ENCODE peak calls at places on chromosomes 7 and 10, in ten cellular contexts. One of them, this sample, is unnamed.

GRCh38 chr10:24034571-24034970 is 174.4 kb upstream of the KIAA1217 start:
- DNase-seq in uterus: no peak
- DNase-seq in Calu3: peak; percentile 8
- DNase-seq in PC-3: no peak
- DNase-seq in endodermal cell: no peak
- DNase-seq in BE2C: no peak
- DNase-seq in activated B cell treated with CpG ODN at 0.5 μM for 24 hours: no peak
- DNase-seq in GM12865: peak; percentile 2
- DNase-seq in choroid plexus epithelial cell: peak; percentile 9
- DNase-seq in MM.1S: no peak
- DNase-seq in this sample: no peak

GRCh38 chr7:31633894-31634494 is 53.0 kb upstream of the PPP1R17 start:
- DNase-seq in MM.1S: peak; percentile 43
- DNase-seq in Calu3: peak; percentile 83
- DNase-seq in endodermal cell: peak; percentile 88
- DNase-seq in uterus: peak; percentile 20
- DNase-seq in GM12865: peak; percentile 30
- DNase-seq in activated B cell treated with CpG ODN at 0.5 μM for 24 hours: no peak
- DNase-seq in choroid plexus epithelial cell: peak; percentile 59
- DNase-seq in PC-3: peak; percentile 80
- DNase-seq in BE2C: peak; percentile 25
- DNase-seq in this sample: no peak

GRCh38 chr10:15058689-15059088 is 14.9 kb downstream of the OLAH start:
- DNase-seq in choroid plexus epithelial cell: no peak
- DNase-seq in BE2C: no peak
- DNase-seq in uterus: no peak
- DNase-seq in GM12865: no peak
- DNase-seq in endodermal cell: no peak
- DNase-seq in Calu3: no peak
- DNase-seq in PC-3: no peak
- DNase-seq in activated B cell treated with CpG ODN at 0.5 μM for 24 hours: no peak
- DNase-seq in MM.1S: no peak
- DNase-seq in this sample: no peak

GRCh38 chr7:15685358-15686181 is 913 bp downstream of the MEOX2 start:
- DNase-seq in Calu3: peak; percentile 71
- DNase-seq in activated B cell treated with CpG ODN at 0.5 μM for 24 hours: no peak
- DNase-seq in uterus: peak; percentile 52
- DNase-seq in choroid plexus epithelial cell: peak; percentile 26
- DNase-seq in BE2C: no peak
- DNase-seq in PC-3: no peak
- DNase-seq in MM.1S: no peak
- DNase-seq in GM12865: no peak
- DNase-seq in endodermal cell: peak; percentile 84
- DNase-seq in this sample: no peak

GRCh38 chr7:65980478-65981250 is 1.3 kb downstream of the GUSB start:
- DNase-seq in PC-3: peak; percentile 15
- DNase-seq in GM12865: peak; percentile 88
- DNase-seq in uterus: peak; percentile 29
- DNase-seq in BE2C: no peak
- DNase-seq in MM.1S: peak; percentile 72
- DNase-seq in endodermal cell: no peak
- DNase-seq in activated B cell treated with CpG ODN at 0.5 μM for 24 hours: no peak
- DNase-seq in choroid plexus epithelial cell: peak; percentile 10
- DNase-seq in Calu3: peak; percentile 14
- DNase-seq in this sample: peak; percentile 98

GRCh38 chr7:135741905-135742304 is 6.7 kb downstream of the FAM180A start:
- DNase-seq in GM12865: no peak
- DNase-seq in choroid plexus epithelial cell: no peak
- DNase-seq in BE2C: no peak
- DNase-seq in activated B cell treated with CpG ODN at 0.5 μM for 24 hours: no peak
- DNase-seq in PC-3: no peak
- DNase-seq in Calu3: no peak
- DNase-seq in uterus: no peak
- DNase-seq in endodermal cell: no peak
- DNase-seq in MM.1S: no peak
- DNase-seq in this sample: no peak

GRCh38 chr7:1193593-1194424 is 33.8 kb upstream of the ZFAND2A start:
- DNase-seq in activated B cell treated with CpG ODN at 0.5 μM for 24 hours: no peak
- DNase-seq in choroid plexus epithelial cell: peak; percentile 55
- DNase-seq in Calu3: peak; percentile 92
- DNase-seq in GM12865: peak; percentile 27
- DNase-seq in PC-3: peak; percentile 77
- DNase-seq in BE2C: peak; percentile 60
- DNase-seq in endodermal cell: peak; percentile 83
- DNase-seq in uterus: no peak
- DNase-seq in MM.1S: peak; percentile 66
- DNase-seq in this sample: no peak

GRCh38 chr7:84083846-84084245 is 110.7 kb downstream of the SEMA3A start:
- DNase-seq in activated B cell treated with CpG ODN at 0.5 μM for 24 hours: no peak
- DNase-seq in uterus: no peak
- DNase-seq in MM.1S: no peak
- DNase-seq in Calu3: no peak
- DNase-seq in choroid plexus epithelial cell: no peak
- DNase-seq in GM12865: no peak
- DNase-seq in endodermal cell: no peak
- DNase-seq in BE2C: peak; percentile 50
- DNase-seq in PC-3: no peak
- DNase-seq in this sample: no peak

GRCh38 chr7:117110480-117111315 is 157.4 kb downstream of the ST7 start:
- DNase-seq in GM12865: peak; percentile 75
- DNase-seq in MM.1S: peak; percentile 91
- DNase-seq in choroid plexus epithelial cell: peak; percentile 21
- DNase-seq in PC-3: no peak
- DNase-seq in BE2C: peak; percentile 71
- DNase-seq in Calu3: no peak
- DNase-seq in uterus: no peak
- DNase-seq in endodermal cell: no peak
- DNase-seq in activated B cell treated with CpG ODN at 0.5 μM for 24 hours: no peak
- DNase-seq in this sample: no peak

GRCh38 chr10:44391981-44392380 is 7.1 kb upstream of the CXCL12 start:
- DNase-seq in Calu3: no peak
- DNase-seq in GM12865: no peak
- DNase-seq in choroid plexus epithelial cell: no peak
- DNase-seq in uterus: peak; percentile 5
- DNase-seq in MM.1S: no peak
- DNase-seq in endodermal cell: peak; percentile 13
- DNase-seq in activated B cell treated with CpG ODN at 0.5 μM for 24 hours: no peak
- DNase-seq in BE2C: no peak
- DNase-seq in PC-3: no peak
- DNase-seq in this sample: no peak

GRCh38 chr7:24793982-24794648 is 36.9 kb upstream of the GSDME start:
- DNase-seq in PC-3: no peak
- DNase-seq in Calu3: no peak
- DNase-seq in uterus: no peak
- DNase-seq in GM12865: no peak
- DNase-seq in endodermal cell: peak; percentile 48
- DNase-seq in activated B cell treated with CpG ODN at 0.5 μM for 24 hours: no peak
- DNase-seq in MM.1S: no peak
- DNase-seq in choroid plexus epithelial cell: no peak
- DNase-seq in BE2C: no peak
- DNase-seq in this sample: no peak

GRCh38 chr10:106311590-106311989 is 852.9 kb downstream of the SORCS1 start:
- DNase-seq in activated B cell treated with CpG ODN at 0.5 μM for 24 hours: no peak
- DNase-seq in endodermal cell: no peak
- DNase-seq in MM.1S: no peak
- DNase-seq in BE2C: no peak
- DNase-seq in PC-3: no peak
- DNase-seq in Calu3: no peak
- DNase-seq in choroid plexus epithelial cell: peak; percentile 63
- DNase-seq in GM12865: no peak
- DNase-seq in uterus: no peak
- DNase-seq in this sample: no peak

GRCh38 chr7:79504607-79505389 is 51.3 kb upstream of the MAGI2 start:
- DNase-seq in BE2C: no peak
- DNase-seq in endodermal cell: peak; percentile 68
- DNase-seq in GM12865: no peak
- DNase-seq in uterus: no peak
- DNase-seq in PC-3: peak; percentile 6
- DNase-seq in MM.1S: no peak
- DNase-seq in choroid plexus epithelial cell: peak; percentile 52
- DNase-seq in activated B cell treated with CpG ODN at 0.5 μM for 24 hours: no peak
- DNase-seq in Calu3: no peak
- DNase-seq in this sample: no peak

GRCh38 chr7:3070908-3071307 is 27.2 kb upstream of the CARD11 start:
- DNase-seq in MM.1S: no peak
- DNase-seq in choroid plexus epithelial cell: no peak
- DNase-seq in activated B cell treated with CpG ODN at 0.5 μM for 24 hours: no peak
- DNase-seq in endodermal cell: no peak
- DNase-seq in Calu3: no peak
- DNase-seq in GM12865: no peak
- DNase-seq in PC-3: no peak
- DNase-seq in uterus: no peak
- DNase-seq in BE2C: no peak
- DNase-seq in this sample: no peak

GRCh38 chr10:23063387-23064287 is 31.7 kb upstream of the MSRB2 start:
- DNase-seq in PC-3: no peak
- DNase-seq in MM.1S: no peak
- DNase-seq in BE2C: no peak
- DNase-seq in choroid plexus epithelial cell: peak; percentile 16
- DNase-seq in activated B cell treated with CpG ODN at 0.5 μM for 24 hours: no peak
- DNase-seq in Calu3: no peak
- DNase-seq in endodermal cell: no peak
- DNase-seq in GM12865: no peak
- DNase-seq in uterus: peak; percentile 63
- DNase-seq in this sample: no peak

GRCh38 chr7:87075671-87076404 is 16.4 kb upstream of the ELAPOR2 start:
- DNase-seq in GM12865: peak; percentile 50
- DNase-seq in PC-3: no peak
- DNase-seq in Calu3: no peak
- DNase-seq in BE2C: no peak
- DNase-seq in uterus: no peak
- DNase-seq in choroid plexus epithelial cell: no peak
- DNase-seq in endodermal cell: no peak
- DNase-seq in activated B cell treated with CpG ODN at 0.5 μM for 24 hours: no peak
- DNase-seq in MM.1S: peak; percentile 29
- DNase-seq in this sample: no peak

DNA sequence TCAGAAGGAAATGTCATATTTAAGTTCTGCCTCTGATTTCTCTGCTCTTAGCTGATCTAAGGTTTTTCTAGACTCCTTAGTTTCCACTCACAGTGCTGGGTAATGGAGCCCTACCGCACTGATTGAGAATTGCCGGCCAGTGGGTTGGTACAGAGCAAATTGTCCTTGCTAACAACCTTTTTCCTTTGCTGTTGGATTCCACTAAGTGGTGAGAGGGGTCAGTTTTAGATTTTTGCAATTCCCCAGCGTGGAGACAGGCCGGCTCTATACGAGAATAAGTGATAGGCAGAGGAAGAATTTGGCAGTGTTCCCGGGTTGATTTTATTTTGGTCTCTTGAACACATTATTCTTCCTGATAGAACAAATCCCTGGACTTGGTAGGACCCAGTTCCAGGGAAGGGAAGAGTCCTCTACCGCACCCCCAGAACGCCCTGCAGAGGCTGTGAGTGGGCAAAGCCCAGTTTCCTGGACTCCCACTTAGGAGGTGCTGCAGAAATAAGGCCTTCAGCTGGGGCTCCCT is 2.9 kb upstream of the NRP1 start:
- DNase-seq in Calu3: peak; percentile 38
- DNase-seq in endodermal cell: peak; percentile 62
- DNase-seq in BE2C: peak; percentile 30
- DNase-seq in choroid plexus epithelial cell: peak; percentile 91
- DNase-seq in activated B cell treated with CpG ODN at 0.5 μM for 24 hours: no peak
- DNase-seq in GM12865: no peak
- DNase-seq in PC-3: peak; percentile 90
- DNase-seq in uterus: peak; percentile 45
- DNase-seq in MM.1S: no peak
- DNase-seq in this sample: no peak
- TF ChIP-seq CTCF in Calu3: no peak
- TF ChIP-seq CTCF in endodermal cell: peak; percentile 54
- TF ChIP-seq CTCF in BE2C: peak; percentile 12
- TF ChIP-seq CTCF in choroid plexus epithelial cell: peak; percentile 39
- TF ChIP-seq CTCF in activated B cell treated with CpG ODN at 0.5 μM for 24 hours: no peak
- TF ChIP-seq CTCF in GM12865: no peak
- TF ChIP-seq CTCF in PC-3: no peak
- TF ChIP-seq CTCF in uterus: no peak
- TF ChIP-seq CTCF in MM.1S: no peak
- TF ChIP-seq CTCF in this sample: no peak

GRCh38 chr10:102393411-102394078 is 2.0 kb upstream of the NFKB2 start:
- DNase-seq in uterus: no peak
- DNase-seq in Calu3: no peak
- DNase-seq in GM12865: no peak
- DNase-seq in PC-3: no peak
- DNase-seq in endodermal cell: no peak
- DNase-seq in activated B cell treated with CpG ODN at 0.5 μM for 24 hours: no peak
- DNase-seq in MM.1S: no peak
- DNase-seq in BE2C: no peak
- DNase-seq in choroid plexus epithelial cell: no peak
- DNase-seq in this sample: no peak
- TF ChIP-seq CTCF in uterus: no peak
- TF ChIP-seq CTCF in Calu3: peak; percentile 78
- TF ChIP-seq CTCF in GM12865: no peak
- TF ChIP-seq CTCF in PC-3: peak; percentile 74
- TF ChIP-seq CTCF in endodermal cell: no peak
- TF ChIP-seq CTCF in activated B cell treated with CpG ODN at 0.5 μM for 24 hours: no peak
- TF ChIP-seq CTCF in MM.1S: peak; percentile 88
- TF ChIP-seq CTCF in BE2C: peak; percentile 78
- TF ChIP-seq CTCF in choroid plexus epithelial cell: peak; percentile 84
- TF ChIP-seq CTCF in this sample: peak; percentile 96

DNA sequence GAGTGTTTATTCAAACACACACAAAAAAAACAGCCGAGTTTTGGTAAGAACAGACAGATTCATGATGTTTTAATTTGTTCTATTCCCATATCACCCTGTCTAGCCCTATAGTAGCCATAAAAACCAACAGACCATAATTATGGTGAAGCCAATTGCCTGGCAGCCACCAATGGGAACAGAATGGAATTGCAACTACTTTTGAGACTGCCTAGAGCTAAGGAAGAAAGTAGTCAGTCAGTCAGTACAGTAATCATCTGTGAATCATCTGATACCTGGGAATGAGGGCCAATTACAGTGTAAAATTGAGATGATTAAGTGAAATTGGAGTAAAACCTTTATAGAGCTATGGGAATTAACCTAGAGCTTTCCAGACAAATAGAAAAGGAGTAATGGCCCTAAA is 952.7 kb upstream of the KCND2 start:
- DNase-seq in BE2C: no peak
- DNase-seq in choroid plexus epithelial cell: no peak
- DNase-seq in activated B cell treated with CpG ODN at 0.5 μM for 24 hours: no peak
- DNase-seq in uterus: no peak
- DNase-seq in endodermal cell: peak; percentile 46
- DNase-seq in Calu3: no peak
- DNase-seq in GM12865: no peak
- DNase-seq in PC-3: peak; percentile 41
- DNase-seq in MM.1S: no peak
- DNase-seq in this sample: no peak
- TF ChIP-seq CTCF in BE2C: no peak
- TF ChIP-seq CTCF in choroid plexus epithelial cell: no peak
- TF ChIP-seq CTCF in activated B cell treated with CpG ODN at 0.5 μM for 24 hours: no peak
- TF ChIP-seq CTCF in uterus: no peak
- TF ChIP-seq CTCF in endodermal cell: peak; percentile 59
- TF ChIP-seq CTCF in Calu3: no peak
- TF ChIP-seq CTCF in GM12865: no peak
- TF ChIP-seq CTCF in PC-3: peak; percentile 27
- TF ChIP-seq CTCF in MM.1S: no peak
- TF ChIP-seq CTCF in this sample: no peak

DNA sequence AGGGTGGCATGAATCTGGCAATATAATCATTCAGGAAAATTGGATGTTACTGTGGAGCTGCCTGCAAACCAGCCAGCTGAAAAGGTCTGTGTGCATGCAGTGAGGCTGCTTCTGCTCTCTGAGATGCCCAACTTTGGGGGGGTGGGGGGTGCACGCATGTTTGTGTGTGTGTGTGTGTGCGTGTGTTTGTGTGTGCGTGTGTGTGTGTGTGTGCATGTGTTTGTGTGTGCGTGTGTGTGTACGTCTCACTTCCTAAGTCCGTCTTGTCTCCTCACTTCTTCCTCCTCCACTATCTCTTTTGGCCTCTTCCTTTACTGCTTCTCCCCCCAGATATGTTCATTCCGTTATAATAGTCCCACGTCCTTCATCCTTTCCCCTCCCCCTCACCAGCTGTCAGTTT is 102.9 kb upstream of the MACROH2A2 start:
- DNase-seq in Calu3: no peak
- DNase-seq in BE2C: no peak
- DNase-seq in uterus: no peak
- DNase-seq in PC-3: no peak
- DNase-seq in choroid plexus epithelial cell: no peak
- DNase-seq in endodermal cell: no peak
- DNase-seq in GM12865: no peak
- DNase-seq in activated B cell treated with CpG ODN at 0.5 μM for 24 hours: no peak
- DNase-seq in MM.1S: no peak
- DNase-seq in this sample: no peak
- TF ChIP-seq CTCF in Calu3: no peak
- TF ChIP-seq CTCF in BE2C: no peak
- TF ChIP-seq CTCF in uterus: no peak
- TF ChIP-seq CTCF in PC-3: no peak
- TF ChIP-seq CTCF in choroid plexus epithelial cell: no peak
- TF ChIP-seq CTCF in endodermal cell: no peak
- TF ChIP-seq CTCF in GM12865: no peak
- TF ChIP-seq CTCF in activated B cell treated with CpG ODN at 0.5 μM for 24 hours: no peak
- TF ChIP-seq CTCF in MM.1S: no peak
- TF ChIP-seq CTCF in this sample: no peak

This sample was measured in CD14-positive monocyte.